ENCODE peak calls at places on chromosomes 16 and 17, in ten cellular contexts. G is endothelial cell; W is body of pancreas; Q is BE2C; C is HepG2; V is AG10803; B is uterus; F is CD8-positive, alpha-beta T cell; X is heart left ventricle; A is GM13976. P is an unnamed sample.

GRCh38 chr16:50519001-50519400 is 29.2 kb upstream of the NKD1 start:
- DNase-seq in A (no peak), Q (no peak), C (no peak), B (no peak), X (no peak), V (no peak), G (no peak), F (no peak), W (no peak), P (no peak)

GRCh38 chr16:57576429-57576870 is 34.0 kb downstream of the ADGRG5 start:
- DNase-seq in F (peak; percentile 79), W (peak; percentile 90), X (peak; percentile 61), C (peak; percentile 59), A (peak; percentile 85), B (peak; percentile 73), V (peak; percentile 53), Q (peak; percentile 81), G (peak; percentile 86), P (peak; percentile 74)

GRCh38 chr17:76902476-76902875 is 34.3 kb downstream of the MGAT5B start:
- DNase-seq in F (no peak), C (no peak), V (no peak), A (no peak), B (no peak), X (no peak), W (no peak), G (no peak), Q (no peak), P (no peak)

GRCh38 chr16:59021751-59022150 is 287.6 kb upstream of the GOT2 start:
- DNase-seq in V (peak; percentile 15), W (no peak), A (no peak), G (no peak), X (no peak), F (no peak), B (no peak), Q (no peak), C (no peak), P (no peak)

GRCh38 chr17:13885953-13886889 is 183.1 kb upstream of the COX10 start:
- DNase-seq in X (peak; percentile 79), G (no peak), B (no peak), C (no peak), Q (no peak), F (no peak), V (no peak), W (no peak), A (no peak), P (no peak)

GRCh38 chr16:57422026-57422944 is 17.7 kb downstream of the CCL17 start:
- DNase-seq in B (peak; percentile 55), V (peak; percentile 53), C (peak; percentile 77), X (peak; percentile 59), G (no peak), F (no peak), Q (peak; percentile 75), W (peak; percentile 73), A (no peak), P (no peak)

GRCh38 chr17:31492880-31493655 is 101.6 kb downstream of the RAB11FIP4 start:
- DNase-seq in B (no peak), C (no peak), F (no peak), X (peak; percentile 46), Q (no peak), W (peak; percentile 46), A (peak; percentile 81), V (no peak), G (no peak), P (peak; percentile 83)

GRCh38 chr16:53581784-53582183 is 78.8 kb upstream of the AKTIP start:
- DNase-seq in A (no peak), X (no peak), V (no peak), W (no peak), C (no peak), B (no peak), F (no peak), G (no peak), Q (no peak), P (no peak)

GRCh38 chr17:50604470-50604869 is 30.2 kb upstream of the ABCC3 start:
- DNase-seq in Q (peak; percentile 95), W (peak; percentile 30), G (peak; percentile 26), A (no peak), C (no peak), X (peak; percentile 77), F (no peak), B (peak; percentile 85), V (peak; percentile 38), P (no peak)

GRCh38 chr16:87420401-87421368 is 28.5 kb downstream of the MAP1LC3B start:
- DNase-seq in X (no peak), B (no peak), V (no peak), C (no peak), F (no peak), W (no peak), Q (no peak), A (no peak), G (no peak), P (no peak)

GRCh38 chr16:73483934-73484712 is 436.2 kb upstream of the ZFHX3 start:
- DNase-seq in C (no peak), V (no peak), Q (peak; percentile 60), F (no peak), B (no peak), A (no peak), W (no peak), X (no peak), G (no peak), P (no peak)

GRCh38 chr17:10325036-10325435 is 47.8 kb downstream of the MYH13 start:
- DNase-seq in B (no peak), G (no peak), C (no peak), X (no peak), V (no peak), F (no peak), A (no peak), W (no peak), Q (no peak), P (no peak)

GRCh38 chr17:78141437-78142112 is 4.6 kb upstream of the C17orf99 start:
- DNase-seq in Q (no peak), C (no peak), X (no peak), F (no peak), A (no peak), W (no peak), V (no peak), G (no peak), B (no peak), P (no peak)

GRCh38 chr16:79097781-79098180 is 502.8 kb downstream of the MAF start:
- DNase-seq in C (no peak), B (no peak), Q (no peak), V (no peak), W (no peak), A (no peak), F (no peak), X (no peak), G (no peak), P (no peak)

GRCh38 chr17:40004712-40005111 is 10.5 kb upstream of the CSF3 start:
- DNase-seq in G (no peak), Q (no peak), C (no peak), W (no peak), X (no peak), V (no peak), A (no peak), F (no peak), B (no peak), P (no peak)

GRCh38 chr16:88292007-88292940 is 90.5 kb upstream of the ZNF469 start:
- DNase-seq in G (no peak), C (no peak), A (no peak), B (no peak), X (no peak), F (no peak), W (no peak), Q (no peak), V (no peak), P (no peak)

GRCh38 chr16:27639588-27640276 is 89.8 kb downstream of the KATNIP start:
- DNase-seq in X (no peak), C (peak; percentile 58), G (peak; percentile 45), Q (peak; percentile 59), F (no peak), B (no peak), W (no peak), V (peak; percentile 50), A (peak; percentile 88), P (peak; percentile 77)

GRCh38 chr16:83470406-83470805 is 337.4 kb upstream of the HSBP1 start:
- DNase-seq in W (no peak), B (no peak), F (no peak), X (no peak), Q (no peak), V (peak; percentile 69), A (no peak), C (no peak), G (no peak), P (no peak)

GRCh38 chr16:27353853-27354252 is 40.1 kb downstream of the IL4R start:
- DNase-seq in W (no peak), G (no peak), A (no peak), C (no peak), V (no peak), B (no peak), Q (peak; percentile 28), F (no peak), X (no peak), P (no peak)

DNA sequence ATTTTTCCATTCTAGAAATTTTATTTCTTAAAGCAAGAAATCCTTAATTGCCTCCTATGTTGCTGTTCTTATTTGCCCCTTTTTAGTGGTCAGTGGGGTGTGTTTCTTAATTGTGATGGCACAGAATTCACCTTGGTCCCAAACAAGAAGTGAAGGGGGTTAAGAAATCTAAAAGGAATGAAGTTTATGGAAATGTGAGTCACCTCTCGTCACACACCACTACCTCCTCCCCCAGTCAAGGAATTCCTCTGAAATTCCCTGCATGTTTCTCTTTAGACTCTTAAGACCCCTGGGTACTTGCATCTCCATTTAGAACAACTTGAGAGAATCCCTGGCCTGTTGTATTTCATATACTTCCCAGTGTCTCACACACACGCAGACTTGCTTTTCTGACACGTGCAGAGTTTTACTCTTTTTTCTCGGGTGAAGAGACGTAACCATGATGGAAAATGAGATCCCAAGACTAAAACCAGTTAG is 247.4 kb downstream of the PRKCA start:
- DNase-seq in B (no peak), W (no peak), C (no peak), X (no peak), A (no peak), V (peak; percentile 98), F (no peak), Q (no peak), G (no peak), P (no peak)
- TF ChIP-seq CTCF in B (no peak), W (no peak), C (no peak), X (no peak), A (no peak), V (no peak), F (no peak), Q (no peak), G (no peak), P (no peak)

GRCh38 chr17:80773243-80773991 is 218.2 kb upstream of the CHMP6 start:
- DNase-seq in W (no peak), V (peak; percentile 29), X (peak; percentile 81), Q (peak; percentile 73), G (no peak), F (no peak), B (no peak), C (no peak), A (no peak), P (no peak)
- TF ChIP-seq CTCF in W (no peak), V (peak; percentile 24), X (no peak), Q (peak; percentile 14), G (no peak), F (no peak), B (no peak), C (no peak), A (no peak), P (no peak)

GRCh38 chr17:61349350-61349749 is 50.3 kb upstream of the TBX2 start:
- DNase-seq in B (no peak), C (peak; percentile 34), Q (peak; percentile 50), F (no peak), V (no peak), X (no peak), W (peak; percentile 18), G (peak; percentile 25), A (no peak), P (no peak)
- TF ChIP-seq CTCF in B (no peak), C (peak; percentile 51), Q (peak; percentile 67), F (no peak), V (peak; percentile 39), X (no peak), W (no peak), G (no peak), A (no peak), P (no peak)

GRCh38 chr17:17511293-17511741 is 15.1 kb upstream of the RASD1 start:
- DNase-seq in A (no peak), G (no peak), W (no peak), V (no peak), C (no peak), Q (no peak), B (no peak), F (no peak), X (peak; percentile 23), P (no peak)
- TF ChIP-seq CTCF in A (no peak), G (no peak), W (no peak), V (no peak), C (no peak), Q (no peak), B (no peak), F (no peak), X (no peak), P (no peak)

P was measured in GM20000.